ENCODE peak calls at places on chromosomes 2 and 18, in four cellular contexts. One of them, this sample, is unnamed.
A peak's percentile ranks its signal among the peaks of the same experiment; 100 is the strongest.

GRCh38 chr2:28068098-28068497 is 177.6 kb downstream of the BABAM2 start:
- DNase-seq in GM12878: no peak
- DNase-seq in K562: no peak
- DNase-seq in SK-N-SH: no peak
- DNase-seq in this sample: no peak

GRCh38 chr2:239533917-239534316 is 133.1 kb upstream of the HDAC4 start:
- DNase-seq in K562: no peak
- DNase-seq in SK-N-SH: no peak
- DNase-seq in GM12878: no peak
- DNase-seq in this sample: no peak

GRCh38 chr18:76482267-76482666 is 12.8 kb downstream of the ZNF516 start:
- DNase-seq in GM12878: no peak
- DNase-seq in K562: no peak
- DNase-seq in SK-N-SH: no peak
- DNase-seq in this sample: no peak

GRCh38 chr2:18373664-18374063 is 186.8 kb downstream of the RDH14 start:
- DNase-seq in K562: no peak
- DNase-seq in GM12878: no peak
- DNase-seq in SK-N-SH: no peak
- DNase-seq in this sample: no peak

GRCh38 chr18:10843533-10843932 is 305.8 kb downstream of the PIEZO2 start:
- DNase-seq in GM12878: no peak
- DNase-seq in SK-N-SH: no peak
- DNase-seq in K562: no peak
- DNase-seq in this sample: no peak

GRCh38 chr18:58042826-58043362 is 1.1 kb upstream of the NEDD4L start:
- DNase-seq in SK-N-SH: no peak
- DNase-seq in GM12878: no peak
- DNase-seq in K562: peak; percentile 27
- DNase-seq in this sample: no peak

GRCh38 chr2:20469595-20469994 is 22.7 kb downstream of the RHOB start:
- DNase-seq in GM12878: no peak
- DNase-seq in SK-N-SH: no peak
- DNase-seq in K562: no peak
- DNase-seq in this sample: no peak

GRCh38 chr2:226796012-226796839 is 3.4 kb downstream of the IRS1 start:
- DNase-seq in K562: no peak
- DNase-seq in SK-N-SH: no peak
- DNase-seq in GM12878: no peak
- DNase-seq in this sample: no peak

GRCh38 chr2:33730801-33731200 is 131.7 kb upstream of the FAM98A start:
- DNase-seq in K562: no peak
- DNase-seq in SK-N-SH: no peak
- DNase-seq in GM12878: no peak
- DNase-seq in this sample: no peak

GRCh38 chr2:149008381-149008780 is 30.1 kb upstream of the LYPD6B start:
- DNase-seq in GM12878: no peak
- DNase-seq in K562: no peak
- DNase-seq in SK-N-SH: peak; percentile 5
- DNase-seq in this sample: no peak

GRCh38 chr2:16368951-16369350 is 296.7 kb downstream of the CYRIA start:
- DNase-seq in K562: no peak
- DNase-seq in SK-N-SH: no peak
- DNase-seq in GM12878: no peak
- DNase-seq in this sample: no peak

GRCh38 chr18:79026491-79026890 is 42.7 kb upstream of the ATP9B start:
- DNase-seq in GM12878: no peak
- DNase-seq in K562: no peak
- DNase-seq in SK-N-SH: no peak
- DNase-seq in this sample: no peak

GRCh38 chr18:48356909-48357631 is 52.1 kb downstream of the ZBTB7C start:
- DNase-seq in K562: no peak
- DNase-seq in SK-N-SH: peak; percentile 30
- DNase-seq in GM12878: no peak
- DNase-seq in this sample: no peak

GRCh38 chr2:134206573-134206972 is 47.3 kb upstream of the MGAT5 start:
- DNase-seq in K562: no peak
- DNase-seq in GM12878: no peak
- DNase-seq in SK-N-SH: no peak
- DNase-seq in this sample: no peak

GRCh38 chr2:120616261-120616660 is 119.4 kb upstream of the GLI2 start:
- DNase-seq in SK-N-SH: no peak
- DNase-seq in K562: no peak
- DNase-seq in GM12878: no peak
- DNase-seq in this sample: no peak

GRCh38 chr2:238865744-238866355 is 18.0 kb downstream of the TWIST2 start:
- DNase-seq in K562: no peak
- DNase-seq in SK-N-SH: no peak
- DNase-seq in GM12878: no peak
- DNase-seq in this sample: no peak

GRCh38 chr2:162330881-162331280 is 12.4 kb upstream of the IFIH1 start:
- DNase-seq in SK-N-SH: no peak
- DNase-seq in K562: no peak
- DNase-seq in GM12878: no peak
- DNase-seq in this sample: no peak

GRCh38 chr2:152098033-152098797 is 629 bp downstream of the CACNB4 start:
- DNase-seq in SK-N-SH: peak; percentile 69
- DNase-seq in GM12878: no peak
- DNase-seq in K562: no peak
- DNase-seq in this sample: no peak

GRCh38 chr2:230746213-230746612 is 33.6 kb downstream of the CAB39 start:
- DNase-seq in GM12878: no peak
- DNase-seq in SK-N-SH: no peak
- DNase-seq in K562: no peak
- DNase-seq in this sample: no peak

GRCh38 chr2:234136461-234136860 is 86.0 kb downstream of the SPP2 start:
- DNase-seq in GM12878: no peak
- DNase-seq in K562: no peak
- DNase-seq in SK-N-SH: no peak
- DNase-seq in this sample: no peak

GRCh38 chr2:168773719-168774521 is 28.5 kb upstream of the NOSTRIN start:
- DNase-seq in SK-N-SH: peak; percentile 39
- DNase-seq in K562: peak; percentile 97
- DNase-seq in GM12878: no peak
- DNase-seq in this sample: peak; percentile 71

GRCh38 chr2:152542995-152543481 is 174.2 kb downstream of the PRPF40A start:
- DNase-seq in GM12878: no peak
- DNase-seq in SK-N-SH: peak; percentile 14
- DNase-seq in K562: no peak
- DNase-seq in this sample: peak; percentile 94

GRCh38 chr2:74026674-74027294 is 42.1 kb downstream of the TET3 start:
- DNase-seq in GM12878: no peak
- DNase-seq in SK-N-SH: no peak
- DNase-seq in K562: no peak
- DNase-seq in this sample: no peak

GRCh38 chr18:73446502-73446901 is 578.7 kb upstream of the NETO1 start:
- DNase-seq in GM12878: no peak
- DNase-seq in SK-N-SH: no peak
- DNase-seq in K562: no peak
- DNase-seq in this sample: no peak

GRCh38 chr2:232890896-232891601 is 21.0 kb downstream of the SNORC start:
- DNase-seq in K562: peak; percentile 41
- DNase-seq in GM12878: no peak
- DNase-seq in SK-N-SH: no peak
- DNase-seq in this sample: no peak

GRCh38 chr18:48862678-48863270 is 88.0 kb downstream of the SMAD7 start:
- DNase-seq in SK-N-SH: no peak
- DNase-seq in K562: no peak
- DNase-seq in GM12878: no peak
- DNase-seq in this sample: no peak

GRCh38 chr2:195049372-195050031 is 607.5 kb upstream of the SLC39A10 start:
- DNase-seq in GM12878: no peak
- DNase-seq in K562: no peak
- DNase-seq in SK-N-SH: no peak
- DNase-seq in this sample: no peak

GRCh38 chr18:14285053-14285452 is 152.8 kb upstream of the ZNF519 start:
- DNase-seq in K562: no peak
- DNase-seq in SK-N-SH: no peak
- DNase-seq in GM12878: no peak
- DNase-seq in this sample: no peak

GRCh38 chr18:35478520-35479435 is 19.0 kb downstream of the INO80C start:
- DNase-seq in K562: peak; percentile 56
- DNase-seq in GM12878: no peak
- DNase-seq in SK-N-SH: no peak
- DNase-seq in this sample: peak; percentile 97

GRCh38 chr18:55787674-55788073 is 199.7 kb upstream of the TCF4 start:
- DNase-seq in GM12878: no peak
- DNase-seq in SK-N-SH: no peak
- DNase-seq in K562: no peak
- DNase-seq in this sample: no peak

GRCh38 chr18:22459491-22459890 is 41.8 kb upstream of the CTAGE1 start:
- DNase-seq in SK-N-SH: no peak
- DNase-seq in GM12878: no peak
- DNase-seq in K562: no peak
- DNase-seq in this sample: no peak
- TF ChIP-seq MXI1 in SK-N-SH: no peak
- TF ChIP-seq MXI1 in GM12878: no peak
- TF ChIP-seq MXI1 in K562: no peak
- TF ChIP-seq MXI1 in this sample: no peak

GRCh38 chr2:185835974-185836373 is 97.4 kb downstream of the FSIP2 start:
- DNase-seq in K562: peak; percentile 2
- DNase-seq in GM12878: no peak
- DNase-seq in SK-N-SH: no peak
- DNase-seq in this sample: no peak
- TF ChIP-seq FOXM1 in K562: no peak
- TF ChIP-seq FOXM1 in GM12878: no peak
- TF ChIP-seq FOXM1 in SK-N-SH: no peak
- TF ChIP-seq FOXM1 in this sample: no peak

GRCh38 chr2:218186876-218187649 is 20.3 kb upstream of the CXCR1 start:
- DNase-seq in K562: no peak
- DNase-seq in GM12878: no peak
- DNase-seq in SK-N-SH: no peak
- DNase-seq in this sample: no peak

GRCh38 chr2:218180728-218181127 is 14.0 kb upstream of the CXCR1 start:
- DNase-seq in SK-N-SH: no peak
- DNase-seq in K562: peak; percentile 52
- DNase-seq in GM12878: no peak
- DNase-seq in this sample: no peak

GRCh38 chr2:218187650-218188025 is 20.9 kb upstream of the CXCR1 start:
- DNase-seq in SK-N-SH: no peak
- DNase-seq in GM12878: no peak
- DNase-seq in K562: no peak
- DNase-seq in this sample: no peak

DNA sequence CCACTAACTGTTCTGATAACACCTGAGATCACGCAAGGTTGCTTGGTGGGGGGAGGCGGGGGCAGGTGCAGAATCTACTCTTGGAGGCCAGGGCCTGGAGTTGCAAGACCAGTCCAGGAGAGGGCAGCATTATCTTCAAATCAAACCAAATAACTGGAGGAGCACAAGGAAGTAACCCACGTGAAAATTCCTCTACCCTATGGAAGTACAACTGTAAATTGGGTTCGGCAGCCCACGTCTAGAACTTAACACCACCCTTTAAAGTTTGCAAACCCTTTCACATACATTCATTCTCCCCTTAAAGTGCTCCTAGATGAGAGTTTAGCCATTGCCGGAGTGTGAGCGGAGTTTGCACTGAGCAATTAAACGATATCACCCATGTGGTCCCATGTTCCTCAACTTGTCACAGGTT is 19.6 kb upstream of the CXCR1 start:
- DNase-seq in SK-N-SH: peak; percentile 67
- DNase-seq in GM12878: peak; percentile 25
- DNase-seq in K562: peak; percentile 78
- DNase-seq in this sample: peak; percentile 76
- TF ChIP-seq MXI1 in SK-N-SH: no peak
- TF ChIP-seq MXI1 in GM12878: no peak
- TF ChIP-seq MXI1 in K562: no peak
- TF ChIP-seq MXI1 in this sample: peak; percentile 39

DNA sequence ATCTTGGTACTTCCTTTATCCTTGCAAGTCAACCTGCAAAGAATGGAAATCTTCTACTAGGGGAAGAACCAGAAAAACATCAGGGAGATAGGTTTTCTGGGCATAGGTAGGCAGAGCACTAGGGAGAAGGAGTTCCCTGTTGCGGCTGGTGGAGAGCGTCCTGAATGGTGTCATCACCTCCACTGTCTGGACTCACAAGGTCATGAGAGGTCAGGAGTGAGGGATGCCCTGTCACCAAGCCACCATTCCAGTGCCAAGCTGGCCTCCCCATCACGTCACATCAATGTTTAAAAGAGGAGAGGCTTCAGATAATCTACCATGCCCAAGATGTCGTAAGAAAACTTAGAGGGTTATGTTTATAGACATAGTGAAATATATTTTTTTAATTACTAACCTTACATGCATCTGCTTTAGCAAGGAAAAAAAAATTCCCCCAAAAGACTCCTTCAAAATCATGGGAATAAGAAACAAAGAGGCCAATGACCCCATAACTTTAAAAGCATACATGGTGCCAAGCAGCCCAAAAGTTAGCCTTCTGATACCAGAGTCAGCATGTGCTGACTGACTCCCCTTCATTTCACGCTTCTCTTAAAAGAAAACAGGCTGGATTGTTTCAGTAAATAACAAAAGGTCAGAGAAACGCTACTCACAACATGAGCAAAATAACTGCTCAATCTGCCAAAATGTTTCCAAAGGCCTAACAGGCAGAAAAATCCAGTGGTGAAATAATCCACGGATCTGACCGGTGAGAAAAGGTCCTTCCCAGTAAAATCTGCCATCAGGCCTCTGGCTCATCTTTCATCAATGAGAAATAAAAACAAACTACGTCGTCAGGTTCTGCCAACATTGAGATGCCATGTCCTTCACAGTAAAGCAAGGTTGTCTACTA is 71.8 kb downstream of the BCL2 start:
- DNase-seq in GM12878: no peak
- DNase-seq in SK-N-SH: no peak
- DNase-seq in K562: no peak
- DNase-seq in this sample: no peak
- TF ChIP-seq FOXM1 in GM12878: no peak
- TF ChIP-seq FOXM1 in SK-N-SH: no peak
- TF ChIP-seq FOXM1 in K562: no peak
- TF ChIP-seq FOXM1 in this sample: no peak

This sample was measured in HepG2.